ENCODE peak calls at places on chromosome 15, in five cellular contexts. V is progenitor cell of endocrine pancreas, Q is endothelial cell, Z is kidney, H is transverse colon. K is an unnamed sample.
A peak's percentile ranks its signal among the peaks of the same experiment; 100 is the strongest.

GRCh38 chr15:66573719-66574641 is 8.2 kb upstream of the LCTL start:
- DNase-seq in V (no peak), Q (no peak), Z (peak; percentile 24), H (no peak), K (no peak)

GRCh38 chr15:76058714-76059319 is 968 bp upstream of the TMEM266 start:
- DNase-seq in V (no peak), Q (peak; percentile 40), Z (no peak), H (no peak), K (peak; percentile 30)

GRCh38 chr15:63832620-63833245 is 1.0 kb downstream of the HERC1 start:
- DNase-seq in V (no peak), Q (no peak), Z (no peak), H (no peak), K (no peak)

GRCh38 chr15:80569656-80570055 is 125.5 kb upstream of the ABHD17C start:
- DNase-seq in V (no peak), Q (no peak), Z (no peak), H (no peak), K (no peak)

GRCh38 chr15:78041946-78042345 is 35.6 kb downstream of the TBC1D2B start:
- DNase-seq in V (no peak), Q (no peak), Z (no peak), H (no peak), K (no peak)

GRCh38 chr15:99454941-99455795 is 110.6 kb upstream of the MEF2A start:
- DNase-seq in V (no peak), Q (no peak), Z (peak; percentile 96), H (peak; percentile 50), K (no peak)

GRCh38 chr15:76203766-76204557 is 107.3 kb downstream of the ETFA start:
- DNase-seq in V (no peak), Q (no peak), Z (no peak), H (no peak), K (no peak)

GRCh38 chr15:27127834-27128570 is 157.0 kb downstream of the GABRG3 start:
- DNase-seq in V (no peak), Q (no peak), Z (no peak), H (no peak), K (no peak)

GRCh38 chr15:62067448-62068044 is 769 bp downstream of the C2CD4A start:
- DNase-seq in V (peak; percentile 21), Q (peak; percentile 21), Z (peak; percentile 77), H (peak; percentile 28), K (peak; percentile 37)

GRCh38 chr15:101049856-101050646 is 130.9 kb downstream of the LRRK1 start:
- DNase-seq in V (peak; percentile 4), Q (no peak), Z (peak; percentile 58), H (peak; percentile 7), K (peak; percentile 10)

GRCh38 chr15:27273506-27273905 is 302.5 kb downstream of the GABRG3 start:
- DNase-seq in V (no peak), Q (no peak), Z (no peak), H (no peak), K (no peak)

GRCh38 chr15:83300826-83301225 is 16.4 kb upstream of the BNC1 start:
- DNase-seq in V (no peak), Q (no peak), Z (no peak), H (no peak), K (no peak)

GRCh38 chr15:77002436-77002835 is 7.5 kb downstream of the PSTPIP1 start:
- DNase-seq in V (no peak), Q (no peak), Z (no peak), H (no peak), K (no peak)

GRCh38 chr15:38401716-38402115 is 52.2 kb upstream of the FAM98B start:
- DNase-seq in V (no peak), Q (no peak), Z (no peak), H (no peak), K (no peak)

GRCh38 chr15:75835990-75836952 is 7.0 kb upstream of the UBE2Q2 start:
- DNase-seq in V (no peak), Q (no peak), Z (no peak), H (no peak), K (no peak)

GRCh38 chr15:68818088-68818670 is 2.5 kb downstream of the ANP32A start:
- DNase-seq in V (peak; percentile 60), Q (peak; percentile 73), Z (peak; percentile 91), H (peak; percentile 69), K (peak; percentile 72)

GRCh38 chr15:51724673-51725072 is 12.8 kb downstream of the LYSMD2 start:
- DNase-seq in V (no peak), Q (peak; percentile 36), Z (no peak), H (no peak), K (no peak)

GRCh38 chr15:51731549-51732267 is 5.7 kb downstream of the LYSMD2 start:
- DNase-seq in V (no peak), Q (no peak), Z (no peak), H (peak; percentile 28), K (no peak)

GRCh38 chr15:51726302-51727073 is 11.0 kb downstream of the LYSMD2 start:
- DNase-seq in V (no peak), Q (no peak), Z (no peak), H (peak; percentile 53), K (peak; percentile 59)

GRCh38 chr15:51724199-51724598 is 13.3 kb downstream of the LYSMD2 start:
- DNase-seq in V (no peak), Q (no peak), Z (no peak), H (no peak), K (no peak)

DNA sequence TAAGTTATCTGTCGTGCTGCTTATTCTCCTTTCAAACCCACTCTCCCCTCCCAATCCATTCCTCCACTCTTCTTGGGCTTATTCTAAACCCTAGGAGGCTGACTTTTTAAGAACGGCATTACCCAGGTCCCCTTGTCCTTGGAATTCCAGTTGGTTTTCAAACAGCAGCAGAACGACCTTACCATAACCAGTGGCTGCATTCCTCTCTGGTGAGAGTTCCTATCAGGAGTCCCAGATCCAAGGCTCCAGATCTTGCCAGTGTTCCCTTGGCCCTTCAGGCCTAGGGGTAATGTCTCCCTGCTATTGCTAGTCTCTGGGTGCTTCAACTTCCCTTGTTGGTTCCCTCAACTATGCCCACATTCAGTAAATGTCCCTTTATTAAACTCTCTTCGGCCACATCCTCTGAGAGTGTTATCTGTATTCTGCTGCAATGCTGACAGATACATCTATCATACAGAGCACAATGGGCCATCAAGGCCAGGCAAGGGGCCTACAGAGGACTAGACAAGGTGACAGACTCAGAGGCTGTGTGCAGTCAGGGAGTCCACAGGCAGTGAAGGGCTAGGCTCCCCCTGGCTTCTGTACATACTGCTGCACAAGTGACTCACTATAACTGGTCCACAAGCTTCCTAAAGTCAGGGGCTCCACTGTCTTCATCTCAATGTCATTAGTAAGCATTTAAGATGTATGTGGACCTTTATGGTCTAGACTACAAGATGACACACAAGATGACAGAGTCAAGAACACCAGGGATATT is 10.1 kb downstream of the LYSMD2 start:
- DNase-seq in V (no peak), Q (no peak), Z (no peak), H (no peak), K (no peak)
- TF ChIP-seq CTCF in V (peak; percentile 11), Q (no peak), Z (no peak), H (no peak), K (no peak)

DNA sequence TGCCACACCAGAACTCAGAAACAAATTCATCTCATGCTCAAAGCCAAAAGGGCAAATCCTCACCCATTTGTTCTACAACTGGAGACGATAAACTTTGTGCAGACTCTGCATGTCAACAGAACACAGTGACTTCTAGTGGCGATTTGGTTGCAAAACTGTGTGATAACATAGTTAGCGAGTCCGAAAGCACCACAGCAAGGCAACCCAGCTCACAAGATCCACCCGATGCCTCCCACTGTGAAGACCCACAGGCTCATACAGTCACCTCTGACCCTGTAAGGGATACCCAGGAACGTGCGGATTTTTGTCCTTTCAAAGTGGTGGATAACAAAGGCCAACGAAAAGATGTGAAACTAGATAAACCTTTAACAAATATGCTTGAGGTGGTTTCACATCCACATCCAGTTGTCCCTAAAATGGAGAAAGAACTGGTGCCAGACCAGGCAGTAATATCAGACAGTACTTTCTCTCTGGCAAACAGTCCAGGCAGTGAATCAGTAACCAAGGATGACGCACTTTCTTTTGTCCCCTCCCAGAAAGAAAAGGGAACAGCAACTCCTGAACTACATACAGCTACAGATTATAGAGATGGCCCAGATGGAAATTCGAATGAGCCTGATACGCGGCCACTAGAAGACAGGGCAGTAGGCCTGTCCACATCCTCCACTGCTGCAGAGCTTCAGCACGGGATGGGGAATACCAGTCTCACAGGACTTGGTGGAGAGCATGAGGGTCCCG is 199.7 kb downstream of the AKAP13 start:
- DNase-seq in V (no peak), Q (no peak), Z (no peak), H (peak; percentile 64), K (no peak)
- TF ChIP-seq CTCF in V (no peak), Q (no peak), Z (no peak), H (peak; percentile 45), K (no peak)

DNA sequence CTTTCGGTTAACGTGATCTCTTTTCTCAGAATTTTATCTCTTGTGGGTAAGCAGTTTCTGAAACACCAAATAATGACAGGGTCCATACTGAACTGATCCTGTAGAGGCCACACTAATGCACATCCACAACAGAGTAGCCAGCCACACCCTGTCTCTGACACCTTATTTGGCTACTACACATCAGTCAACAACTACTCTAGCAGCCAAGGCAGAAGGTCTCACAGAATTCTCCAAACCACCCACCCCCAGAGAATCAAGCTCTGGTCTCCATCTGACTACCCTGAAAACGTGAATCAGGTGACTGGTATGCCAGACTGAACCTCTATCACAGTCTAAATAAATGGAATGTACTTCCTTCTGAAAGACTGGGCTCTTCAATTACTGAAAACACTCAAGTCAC is 38.0 kb downstream of the EDC3 start:
- DNase-seq in V (no peak), Q (no peak), Z (no peak), H (no peak), K (no peak)
- TF ChIP-seq CTCF in V (no peak), Q (no peak), Z (no peak), H (no peak), K (no peak)

GRCh38 chr15:73994419-73994883 is at the start of gene PML:
- DNase-seq in V (peak; percentile 81), Q (peak; percentile 88), Z (peak; percentile 98), H (peak; percentile 98), K (peak; percentile 93)

GRCh38 chr15:73991726-73992593 is at the start of gene STOML1:
- DNase-seq in V (peak; percentile 95), Q (peak; percentile 97), Z (peak; percentile 97), H (peak; percentile 95), K (peak; percentile 98)

GRCh38 chr15:73991260-73991659 is 835 bp downstream of the STOML1 start:
- DNase-seq in V (no peak), Q (no peak), Z (peak; percentile 93), H (peak; percentile 45), K (no peak)

GRCh38 chr15:73993211-73993994 is 1.1 kb upstream of the PML start:
- DNase-seq in V (no peak), Q (no peak), Z (no peak), H (no peak), K (no peak)

DNA sequence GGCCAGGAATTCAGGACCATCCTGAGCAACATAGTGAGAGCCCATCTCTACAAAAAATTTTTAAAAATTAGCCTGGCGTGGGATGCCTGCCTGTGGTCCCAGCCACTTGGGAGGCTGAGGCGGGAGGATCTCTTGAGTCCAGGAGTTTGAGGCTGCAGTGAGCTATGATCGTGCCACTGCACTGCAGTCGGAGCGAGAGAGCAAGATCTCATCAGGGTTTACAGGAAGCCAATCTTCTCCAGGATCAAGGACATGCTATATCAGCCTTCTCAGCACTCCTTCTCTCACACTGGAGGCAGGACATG is 451 bp upstream of the STOML1 start:
- DNase-seq in V (no peak), Q (no peak), Z (no peak), H (no peak), K (no peak)
- TF ChIP-seq CTCF in V (no peak), Q (peak; percentile 29), Z (no peak), H (peak; percentile 13), K (no peak)

K was measured in glutamatergic neuron.